ENCODE peak calls at places on chromosomes 4 and X, in four cellular contexts. One of them, this sample, is unnamed. For H3K9me3, the result is how much of the 10 kb centered on the place peaks cover.

GRCh38 chr4:46124773-46125172 is 919 bp upstream of the GABRG1 start:
- DNase-seq in heart left ventricle: no peak
- DNase-seq in sigmoid colon: no peak
- DNase-seq in uterus: no peak
- DNase-seq in this sample: no peak

GRCh38 chr4:125198916-125199315 is 115.8 kb upstream of the FAT4 start:
- DNase-seq in heart left ventricle: no peak
- DNase-seq in sigmoid colon: no peak
- DNase-seq in uterus: no peak
- DNase-seq in this sample: no peak

GRCh38 chr4:48742412-48742811 is 37.7 kb downstream of the FRYL start:
- DNase-seq in heart left ventricle: no peak
- DNase-seq in sigmoid colon: no peak
- DNase-seq in uterus: no peak
- DNase-seq in this sample: no peak

GRCh38 chr4:25815586-25815985 is 47.2 kb downstream of the SEL1L3 start:
- DNase-seq in heart left ventricle: no peak
- DNase-seq in sigmoid colon: no peak
- DNase-seq in uterus: no peak
- DNase-seq in this sample: no peak

GRCh38 chr4:52718123-52718522 is 33.1 kb downstream of the ERVMER34-1 start:
- DNase-seq in heart left ventricle: no peak
- DNase-seq in sigmoid colon: no peak
- DNase-seq in uterus: no peak
- DNase-seq in this sample: no peak

GRCh38 chr4:14841801-14842748 is 160.2 kb upstream of the CPEB2 start:
- DNase-seq in heart left ventricle: peak
- DNase-seq in sigmoid colon: no peak
- DNase-seq in uterus: no peak
- DNase-seq in this sample: no peak

GRCh38 chr4:182620111-182620980 is 296.8 kb downstream of the DCTD start:
- DNase-seq in heart left ventricle: no peak
- DNase-seq in sigmoid colon: no peak
- DNase-seq in uterus: no peak
- DNase-seq in this sample: no peak

GRCh38 chrX:132737743-132738142 is 220.7 kb downstream of the HS6ST2 start:
- DNase-seq in heart left ventricle: no peak
- DNase-seq in sigmoid colon: no peak
- DNase-seq in uterus: no peak
- DNase-seq in this sample: no peak

GRCh38 chr4:139704915-139705485 is 39.4 kb downstream of the MGST2 start:
- DNase-seq in heart left ventricle: no peak
- DNase-seq in sigmoid colon: no peak
- DNase-seq in uterus: no peak
- DNase-seq in this sample: no peak

GRCh38 chrX:134622056-134622812 is 36.0 kb downstream of the PLAC1 start:
- DNase-seq in heart left ventricle: peak
- DNase-seq in sigmoid colon: no peak
- DNase-seq in uterus: no peak
- DNase-seq in this sample: no peak

GRCh38 chrX:118212817-118213183 is 96.2 kb upstream of the KLHL13 start:
- DNase-seq in heart left ventricle: no peak
- DNase-seq in sigmoid colon: no peak
- DNase-seq in uterus: no peak
- DNase-seq in this sample: no peak

GRCh38 chrX:66889418-66889817 is 250.5 kb upstream of the EDA2R start:
- DNase-seq in heart left ventricle: no peak
- DNase-seq in sigmoid colon: no peak
- DNase-seq in uterus: no peak
- DNase-seq in this sample: no peak

GRCh38 chr4:26762650-26763049 is 98.0 kb upstream of the STIM2 start:
- DNase-seq in heart left ventricle: no peak
- DNase-seq in sigmoid colon: no peak
- DNase-seq in uterus: no peak
- DNase-seq in this sample: no peak

GRCh38 chr4:120056249-120056648 is 10.4 kb downstream of the MAD2L1 start:
- DNase-seq in heart left ventricle: no peak
- DNase-seq in sigmoid colon: no peak
- DNase-seq in uterus: no peak
- DNase-seq in this sample: no peak

GRCh38 chr4:1404573-1405248 is 1.5 kb downstream of the NKX1-1 start:
- DNase-seq in heart left ventricle: no peak
- DNase-seq in sigmoid colon: peak
- DNase-seq in uterus: peak
- DNase-seq in this sample: no peak

GRCh38 chr4:76764251-76764650 is 133.7 kb downstream of the SOWAHB start:
- DNase-seq in heart left ventricle: no peak
- DNase-seq in sigmoid colon: no peak
- DNase-seq in uterus: no peak
- DNase-seq in this sample: no peak

GRCh38 chrX:134718329-134719317 is 60.4 kb upstream of the PLAC1 start:
- DNase-seq in heart left ventricle: no peak
- DNase-seq in sigmoid colon: peak
- DNase-seq in uterus: peak
- DNase-seq in this sample: no peak

GRCh38 chr4:129583868-129584267 is 487.9 kb downstream of the C4orf33 start:
- DNase-seq in heart left ventricle: peak
- DNase-seq in sigmoid colon: no peak
- DNase-seq in uterus: no peak
- DNase-seq in this sample: no peak

GRCh38 chr4:41887821-41888699 is 47.2 kb upstream of the TMEM33 start:
- DNase-seq in heart left ventricle: no peak
- DNase-seq in sigmoid colon: no peak
- DNase-seq in uterus: no peak
- DNase-seq in this sample: no peak

GRCh38 chr4:70715097-70715496 is 6.7 kb upstream of the RUFY3 start:
- DNase-seq in heart left ventricle: no peak
- DNase-seq in sigmoid colon: no peak
- DNase-seq in uterus: no peak
- DNase-seq in this sample: no peak

GRCh38 chrX:111322231-111322855 is 52.1 kb upstream of the CAPN6 start:
- DNase-seq in heart left ventricle: no peak
- DNase-seq in sigmoid colon: no peak
- DNase-seq in uterus: no peak
- DNase-seq in this sample: no peak

GRCh38 chrX:70049406-70049805 is 332 bp downstream of the AWAT2 start:
- DNase-seq in heart left ventricle: no peak
- DNase-seq in sigmoid colon: no peak
- DNase-seq in uterus: no peak
- DNase-seq in this sample: no peak

GRCh38 chrX:9091253-9091652 is 57.3 kb upstream of the FAM9B start:
- DNase-seq in heart left ventricle: no peak
- DNase-seq in sigmoid colon: no peak
- DNase-seq in uterus: no peak
- DNase-seq in this sample: no peak

GRCh38 chrX:107429090-107429489 is 20.4 kb upstream of the FRMPD3 start:
- DNase-seq in heart left ventricle: no peak
- DNase-seq in sigmoid colon: no peak
- DNase-seq in uterus: no peak
- DNase-seq in this sample: no peak

GRCh38 chr4:7156273-7157139 is 35.8 kb upstream of the SORCS2 start:
- DNase-seq in heart left ventricle: peak
- DNase-seq in sigmoid colon: peak
- DNase-seq in uterus: peak
- DNase-seq in this sample: peak

GRCh38 chr4:118801895-118802575 is 33.9 kb downstream of the SEC24D start:
- DNase-seq in heart left ventricle: no peak
- DNase-seq in sigmoid colon: no peak
- DNase-seq in uterus: no peak
- DNase-seq in this sample: no peak

GRCh38 chrX:129772796-129773431 is 6.8 kb upstream of the SASH3 start:
- DNase-seq in heart left ventricle: peak
- DNase-seq in sigmoid colon: peak
- DNase-seq in uterus: no peak
- DNase-seq in this sample: peak

GRCh38 chr4:142353149-142353738 is 492.9 kb downstream of the INPP4B start:
- DNase-seq in heart left ventricle: no peak
- DNase-seq in sigmoid colon: no peak
- DNase-seq in uterus: no peak
- DNase-seq in this sample: no peak

GRCh38 chr4:107742791-107743190 is 22.8 kb upstream of the PAPSS1 start:
- DNase-seq in heart left ventricle: no peak
- DNase-seq in sigmoid colon: no peak
- DNase-seq in uterus: no peak
- DNase-seq in this sample: no peak

GRCh38 chr4:88143504-88143903 is 14.9 kb downstream of the ABCG2 start:
- DNase-seq in heart left ventricle: no peak
- DNase-seq in sigmoid colon: no peak
- DNase-seq in uterus: no peak
- DNase-seq in this sample: no peak

GRCh38 chrX:14412686-14413085 is 116.7 kb upstream of the GLRA2 start:
- DNase-seq in heart left ventricle: no peak
- DNase-seq in sigmoid colon: no peak
- DNase-seq in uterus: no peak
- DNase-seq in this sample: no peak

DNA sequence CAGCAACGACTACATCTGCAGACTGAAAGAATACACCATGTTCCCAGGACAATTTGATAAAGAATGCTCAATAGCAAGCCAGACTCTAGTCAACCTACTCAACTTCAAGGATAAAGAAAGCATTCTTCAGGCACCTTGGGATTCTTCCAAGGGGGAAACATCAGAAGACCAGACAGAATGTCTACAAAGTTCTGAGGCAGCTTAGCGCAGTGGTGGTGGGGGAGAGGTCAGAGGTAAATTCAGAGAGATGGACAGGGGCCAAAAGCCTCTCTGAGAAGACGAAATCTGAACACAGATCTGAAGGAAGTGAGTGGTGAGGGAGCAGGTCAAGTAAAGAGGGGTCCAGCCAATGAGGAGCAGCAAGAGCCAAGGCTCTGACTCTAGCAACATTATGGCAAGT is 27.6 kb upstream of the IRAK1 start:
- DNase-seq in heart left ventricle: no peak
- DNase-seq in sigmoid colon: no peak
- DNase-seq in uterus: no peak
- DNase-seq in this sample: no peak
- H3K4me3 ChIP-seq in heart left ventricle: no peak
- H3K4me3 ChIP-seq in sigmoid colon: no peak
- H3K4me3 ChIP-seq in uterus: no peak
- H3K4me3 ChIP-seq in this sample: no peak

GRCh38 chr4:101163936-101164335 is 183.4 kb downstream of the PPP3CA start:
- DNase-seq in heart left ventricle: no peak
- DNase-seq in sigmoid colon: no peak
- DNase-seq in uterus: no peak
- DNase-seq in this sample: no peak

GRCh38 chr4:101174679-101175078 is 172.6 kb downstream of the PPP3CA start:
- DNase-seq in heart left ventricle: no peak
- DNase-seq in sigmoid colon: no peak
- DNase-seq in uterus: no peak
- DNase-seq in this sample: no peak

GRCh38 chr4:101171747-101172146 is 175.6 kb downstream of the PPP3CA start:
- DNase-seq in heart left ventricle: no peak
- DNase-seq in sigmoid colon: no peak
- DNase-seq in uterus: no peak
- DNase-seq in this sample: no peak

DNA sequence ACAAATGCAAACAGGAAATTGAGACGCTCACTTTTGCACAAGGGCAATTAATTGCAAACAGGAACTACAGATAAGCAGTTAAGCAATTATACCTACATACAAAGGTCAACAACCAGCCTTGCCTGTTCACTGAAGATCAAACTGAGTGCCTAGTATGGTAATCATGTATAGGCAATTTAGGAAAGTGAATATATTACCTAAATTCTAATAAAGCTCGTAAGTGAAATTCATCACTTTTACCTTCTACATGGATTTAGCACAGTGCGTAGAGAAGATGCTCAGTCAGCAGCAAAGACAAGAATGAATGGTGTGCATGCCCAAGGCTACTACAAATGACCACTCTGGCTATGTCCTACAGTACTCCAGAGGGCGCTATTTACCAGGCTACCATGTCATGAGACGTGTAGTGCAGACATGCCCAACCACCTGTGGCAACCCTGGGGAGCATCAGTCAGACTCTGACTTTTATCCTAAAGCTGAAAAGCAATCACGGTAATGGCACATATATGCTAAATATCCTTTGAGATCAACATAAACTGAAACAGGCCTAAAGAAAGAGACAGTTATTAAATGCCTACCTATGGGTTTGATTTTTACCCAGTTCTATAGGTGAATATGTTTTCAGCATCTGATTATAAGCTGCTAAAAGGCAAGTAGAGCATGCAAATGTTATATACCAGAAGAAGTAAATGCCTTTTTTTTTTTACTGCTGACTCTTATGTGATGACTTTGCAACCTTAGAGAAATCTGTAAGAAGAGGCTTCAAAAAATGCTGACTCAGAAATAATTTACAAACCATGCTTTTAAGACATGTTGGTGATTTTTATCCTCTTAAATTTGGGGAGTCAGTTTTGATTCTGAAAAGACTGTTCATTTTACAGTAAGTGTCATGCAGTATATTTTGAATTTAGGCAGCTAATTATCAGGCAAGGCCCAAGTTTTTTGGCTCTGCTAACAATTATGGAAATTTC is 178.0 kb downstream of the PPP3CA start:
- DNase-seq in heart left ventricle: peak
- DNase-seq in sigmoid colon: peak
- DNase-seq in uterus: peak
- DNase-seq in this sample: no peak
- TF ChIP-seq POLR2A in heart left ventricle: no peak
- TF ChIP-seq POLR2A in sigmoid colon: no peak
- TF ChIP-seq POLR2A in uterus: no peak
- TF ChIP-seq POLR2A in this sample: no peak

DNA sequence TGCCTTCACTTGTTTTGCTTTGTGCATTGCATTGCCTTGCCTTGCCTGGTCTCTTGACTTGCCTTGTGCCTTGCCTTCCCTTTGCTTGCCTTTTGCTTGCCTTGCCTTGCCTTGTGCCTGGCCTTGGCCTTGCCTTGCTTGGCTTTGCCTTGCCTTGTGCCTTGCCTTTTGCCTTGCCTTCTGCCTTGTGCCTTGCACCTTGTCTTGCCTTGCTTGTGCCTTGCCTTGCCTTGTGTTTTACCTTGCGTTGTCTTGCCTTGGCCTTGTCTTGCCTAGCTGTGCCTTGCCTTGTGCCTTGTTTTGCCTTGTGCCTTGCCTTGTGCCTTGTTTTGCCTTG is 95.3 kb downstream of the TAB3 start:
- DNase-seq in heart left ventricle: no peak
- DNase-seq in sigmoid colon: peak
- DNase-seq in uterus: no peak
- DNase-seq in this sample: no peak
- H3K9me3 ChIP-seq in heart left ventricle: under half
- H3K9me3 ChIP-seq in sigmoid colon: under half
- H3K9me3 ChIP-seq in uterus: under half
- H3K9me3 ChIP-seq in this sample: under half

GRCh38 chrX:101078716-101079115 is at the start of gene TMEM35A:
- DNase-seq in heart left ventricle: no peak
- DNase-seq in sigmoid colon: no peak
- DNase-seq in uterus: no peak
- DNase-seq in this sample: no peak

GRCh38 chrX:101080326-101080725 is 1.6 kb downstream of the TMEM35A start:
- DNase-seq in heart left ventricle: no peak
- DNase-seq in sigmoid colon: no peak
- DNase-seq in uterus: no peak
- DNase-seq in this sample: no peak

GRCh38 chrX:101081257-101081656 is 2.6 kb downstream of the TMEM35A start:
- DNase-seq in heart left ventricle: no peak
- DNase-seq in sigmoid colon: no peak
- DNase-seq in uterus: no peak
- DNase-seq in this sample: no peak

GRCh38 chrX:101079223-101079622 is 544 bp downstream of the TMEM35A start:
- DNase-seq in heart left ventricle: no peak
- DNase-seq in sigmoid colon: no peak
- DNase-seq in uterus: no peak
- DNase-seq in this sample: no peak

GRCh38 chrX:101079736-101080135 is 1.1 kb downstream of the TMEM35A start:
- DNase-seq in heart left ventricle: no peak
- DNase-seq in sigmoid colon: no peak
- DNase-seq in uterus: no peak
- DNase-seq in this sample: no peak
- H3K4me3 ChIP-seq in heart left ventricle: no peak
- H3K4me3 ChIP-seq in sigmoid colon: peak
- H3K4me3 ChIP-seq in uterus: peak
- H3K4me3 ChIP-seq in this sample: no peak